ENCODE peak calls at places on chromosome 2, in four cellular contexts. C, O, L and Y are unnamed samples.

GRCh38 chr2:85326946-85327756 is 638 bp downstream of the TGOLN2 start:
- DNase-seq in C (peak), L (peak), O (no peak), Y (peak)

GRCh38 chr2:29224693-29225551 is 109.7 kb downstream of the CLIP4 start:
- DNase-seq in L (peak), O (no peak), C (no peak), Y (no peak)

GRCh38 chr2:153287109-153287801 is 191.3 kb downstream of the RPRM start:
- DNase-seq in O (no peak), L (no peak), C (no peak), Y (peak)

GRCh38 chr2:72023678-72024390 is 123.8 kb downstream of the CYP26B1 start:
- DNase-seq in C (no peak), L (peak), O (no peak), Y (no peak)

GRCh38 chr2:32977228-32977758 is 30.5 kb downstream of the LTBP1 start:
- DNase-seq in C (no peak), O (no peak), L (peak), Y (no peak)

GRCh38 chr2:200159829-200160781 is 146.4 kb upstream of the SPATS2L start:
- DNase-seq in O (no peak), C (no peak), L (no peak), Y (no peak)

GRCh38 chr2:138949517-138949916 is 169.3 kb upstream of the NXPH2 start:
- DNase-seq in O (no peak), C (no peak), L (no peak), Y (no peak)

GRCh38 chr2:138037090-138037489 is 72.8 kb downstream of the HNMT start:
- DNase-seq in C (no peak), O (no peak), L (no peak), Y (no peak)

GRCh38 chr2:234433201-234433600 is 63.7 kb downstream of the ARL4C start:
- DNase-seq in C (no peak), O (no peak), L (no peak), Y (no peak)

GRCh38 chr2:191259001-191259400 is 13.8 kb downstream of the MYO1B start:
- DNase-seq in O (no peak), L (no peak), C (no peak), Y (no peak)